ENCODE peak calls at places on chromosomes 3 and 15, in ten cellular contexts. J is IMR-90, V is mucosa of descending colon, C is thyroid gland, M is Peyer's patch, H is keratinocyte, R is lung, N is cardiac muscle cell, A is GM10248, Y is tibial nerve. U is an unnamed sample.

GRCh38 chr3:47404955-47405790 is 24.4 kb downstream of the PTPN23 start:
- DNase-seq in H (no peak), Y (peak; percentile 28), C (peak; percentile 65), J (no peak), V (no peak), R (no peak), M (no peak), A (no peak), N (peak; percentile 32), U (no peak)

GRCh38 chr15:64110945-64111678 is 15.3 kb downstream of the SNX1 start:
- DNase-seq in M (no peak), Y (no peak), V (no peak), A (peak; percentile 33), R (no peak), N (no peak), J (no peak), H (no peak), C (no peak), U (no peak)

GRCh38 chr3:9301091-9301490 is 51.6 kb upstream of the SRGAP3 start:
- DNase-seq in H (no peak), M (no peak), C (no peak), Y (no peak), N (no peak), V (no peak), J (no peak), R (no peak), A (no peak), U (no peak)

GRCh38 chr3:61924065-61924740 is 362.8 kb downstream of the PTPRG start:
- DNase-seq in Y (no peak), C (peak; percentile 54), R (no peak), H (no peak), A (no peak), J (no peak), N (peak; percentile 60), V (no peak), M (no peak), U (no peak)

GRCh38 chr15:31197497-31198414 is 96.2 kb upstream of the TRPM1 start:
- DNase-seq in R (no peak), N (peak; percentile 39), Y (no peak), J (no peak), A (peak; percentile 65), V (peak; percentile 43), M (no peak), H (no peak), C (peak; percentile 27), U (peak; percentile 42)

GRCh38 chr3:172675371-172676193 is 35.3 kb downstream of the NCEH1 start:
- DNase-seq in A (peak; percentile 58), Y (peak; percentile 65), V (peak; percentile 52), H (no peak), N (peak; percentile 64), M (no peak), R (no peak), C (no peak), J (peak; percentile 65), U (no peak)

GRCh38 chr3:156151824-156152428 is 31.5 kb downstream of the KCNAB1 start:
- DNase-seq in J (peak; percentile 69), Y (peak; percentile 62), M (peak; percentile 40), H (peak; percentile 15), C (peak; percentile 79), A (peak; percentile 43), V (peak; percentile 72), N (peak; percentile 86), R (peak; percentile 61), U (no peak)

GRCh38 chr15:33045066-33045810 is 149.3 kb downstream of the FMN1 start:
- DNase-seq in M (no peak), R (no peak), N (no peak), C (peak; percentile 87), H (no peak), V (no peak), Y (no peak), A (no peak), J (peak; percentile 37), U (no peak)

GRCh38 chr3:171351676-171352075 is 108.5 kb downstream of the TNIK start:
- DNase-seq in A (no peak), N (no peak), C (peak; percentile 54), Y (no peak), J (peak; percentile 92), V (no peak), M (no peak), R (no peak), H (peak; percentile 64), U (no peak)

GRCh38 chr3:132874701-132875100 is 152.5 kb upstream of the NPHP3 start:
- DNase-seq in M (no peak), R (no peak), N (no peak), V (no peak), C (no peak), J (no peak), H (no peak), A (no peak), Y (no peak), U (no peak)

GRCh38 chr15:69084404-69085030 is 70.0 kb downstream of the NOX5 start:
- DNase-seq in C (no peak), A (no peak), H (no peak), R (no peak), Y (no peak), M (no peak), N (no peak), V (no peak), J (no peak), U (no peak)

GRCh38 chr15:99143655-99144610 is 39.1 kb downstream of the SYNM start:
- DNase-seq in N (no peak), C (peak; percentile 56), H (no peak), Y (peak; percentile 68), R (peak; percentile 51), M (no peak), A (no peak), J (peak; percentile 31), V (peak; percentile 19), U (no peak)

GRCh38 chr3:138227650-138228049 is 40.5 kb downstream of the ARMC8 start:
- DNase-seq in N (no peak), C (no peak), R (no peak), Y (no peak), V (no peak), J (peak; percentile 81), A (no peak), M (no peak), H (no peak), U (no peak)

GRCh38 chr3:45337839-45338470 is 50.4 kb upstream of the LARS2 start:
- DNase-seq in M (no peak), V (no peak), J (no peak), H (no peak), C (no peak), N (no peak), A (no peak), Y (no peak), R (no peak), U (no peak)

GRCh38 chr15:71069693-71070092 is 45.6 kb upstream of the THSD4 start:
- DNase-seq in Y (no peak), A (no peak), J (no peak), M (no peak), C (no peak), H (no peak), N (no peak), R (no peak), V (no peak), U (no peak)
- TF ChIP-seq CTCF in Y (no peak), A (no peak), J (no peak), M (peak; percentile 9), C (no peak), H (peak; percentile 11), N (no peak), R (no peak), V (no peak), U (no peak)

GRCh38 chr3:72657666-72658065 is 190.6 kb downstream of the SHQ1 start:
- DNase-seq in Y (no peak), J (no peak), H (no peak), V (peak; percentile 16), N (no peak), M (no peak), C (peak; percentile 15), A (no peak), R (no peak), U (no peak)
- TF ChIP-seq CTCF in Y (no peak), J (no peak), H (no peak), V (no peak), N (no peak), M (no peak), C (no peak), A (no peak), R (no peak), U (no peak)

GRCh38 chr3:149325581-149325980 is 7.9 kb downstream of the TM4SF18 start:
- DNase-seq in V (no peak), C (no peak), A (no peak), M (no peak), H (no peak), R (no peak), J (no peak), Y (no peak), N (no peak), U (no peak)

GRCh38 chr3:149332227-149332765 is 1.1 kb downstream of the TM4SF18 start:
- DNase-seq in N (no peak), R (no peak), V (no peak), C (no peak), J (peak; percentile 53), A (no peak), H (no peak), Y (no peak), M (no peak), U (no peak)

GRCh38 chr3:149333518-149333859 is at the start of gene TM4SF18:
- DNase-seq in N (no peak), C (no peak), A (no peak), J (no peak), M (no peak), R (no peak), V (no peak), H (no peak), Y (no peak), U (no peak)

GRCh38 chr3:149332781-149333517 is 487 bp downstream of the TM4SF18 start:
- DNase-seq in M (no peak), H (no peak), C (no peak), Y (no peak), A (no peak), N (no peak), V (no peak), R (no peak), J (no peak), U (no peak)

DNA sequence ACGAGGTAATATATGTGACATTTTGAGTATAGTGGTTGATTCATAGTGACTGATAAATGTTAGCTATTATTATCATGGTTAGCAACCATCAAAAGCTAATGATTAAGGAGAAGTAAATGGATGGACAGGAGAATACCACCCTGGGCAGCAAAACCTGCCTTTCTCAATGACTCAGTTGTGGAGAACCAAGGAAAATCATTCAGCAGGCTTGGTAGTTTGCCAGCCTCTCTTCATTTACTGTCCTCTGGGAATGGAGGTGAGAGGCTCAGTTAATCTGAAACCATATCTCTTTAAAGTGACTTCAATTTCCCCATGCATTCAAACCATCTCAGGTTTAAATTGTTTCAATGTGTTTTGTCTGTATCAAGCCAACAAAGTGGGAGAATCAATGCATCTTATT is 2.8 kb downstream of the TM4SF18 start:
- DNase-seq in R (no peak), Y (no peak), N (no peak), H (no peak), J (peak; percentile 31), M (no peak), A (no peak), C (no peak), V (no peak), U (no peak)
- TF ChIP-seq CTCF in R (no peak), Y (no peak), N (no peak), H (no peak), J (no peak), M (no peak), A (no peak), C (no peak), V (no peak), U (no peak)

DNA sequence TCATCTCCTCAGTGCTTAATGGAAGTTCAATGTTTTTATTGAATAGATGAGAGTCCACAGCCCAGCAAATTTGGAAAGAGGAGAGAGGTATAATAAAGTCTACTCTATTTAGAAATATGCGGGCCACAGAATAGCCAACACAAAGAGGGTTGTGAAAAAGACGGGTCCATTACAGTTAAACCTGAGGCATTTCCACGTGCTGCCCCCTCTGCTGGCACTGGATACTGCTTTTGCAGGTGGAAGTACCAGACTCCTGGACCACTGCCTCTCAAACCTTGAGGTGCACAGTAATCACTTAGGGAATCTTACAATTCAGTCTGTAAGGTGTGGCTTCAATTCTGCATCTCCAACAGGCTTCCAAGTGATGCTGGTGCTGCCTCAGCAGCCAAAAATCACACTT is 3.0 kb upstream of the TFDP2 start:
- DNase-seq in A (no peak), R (no peak), J (no peak), V (peak; percentile 12), Y (no peak), C (no peak), N (peak; percentile 38), H (no peak), M (no peak), U (no peak)
- TF ChIP-seq CTCF in A (no peak), R (no peak), J (no peak), V (no peak), Y (no peak), C (no peak), N (no peak), H (peak; percentile 21), M (no peak), U (no peak)

U was measured in activated B cell treated with CpG ODN at 0.5 μM for 24 hours.